ENCODE peak calls at places on chromosomes 11 and 22, in eight cellular contexts. One of them, this sample, is unnamed.

GRCh38 chr11:113023228-113023627 is 62.0 kb downstream of the NCAM1 start:
- DNase-seq in fibroblast of lung: no peak
- DNase-seq in NB4: no peak
- DNase-seq in SK-N-DZ: no peak
- DNase-seq in left ventricle myocardium inferior: no peak
- DNase-seq in aorta: no peak
- DNase-seq in stimulated activated CD4-positive, alpha-beta T cell treated with anti-CD3 and anti-CD28 coated beads, Interleukin-12 subunit alpha, Interleukin-12 subunit beta, amount 100 ng/mL, for 4 hours: no peak
- DNase-seq in colonic mucosa: no peak
- DNase-seq in this sample: no peak

GRCh38 chr11:129223701-129224149 is 31.6 kb upstream of the ARHGAP32 start:
- DNase-seq in fibroblast of lung: peak; percentile 70
- DNase-seq in NB4: no peak
- DNase-seq in SK-N-DZ: peak; percentile 21
- DNase-seq in left ventricle myocardium inferior: no peak
- DNase-seq in aorta: no peak
- DNase-seq in stimulated activated CD4-positive, alpha-beta T cell treated with anti-CD3 and anti-CD28 coated beads, Interleukin-12 subunit alpha, Interleukin-12 subunit beta, amount 100 ng/mL, for 4 hours: no peak
- DNase-seq in colonic mucosa: no peak
- DNase-seq in this sample: no peak

GRCh38 chr11:46600162-46600561 is 6.3 kb upstream of the AMBRA1 start:
- DNase-seq in fibroblast of lung: no peak
- DNase-seq in NB4: no peak
- DNase-seq in SK-N-DZ: no peak
- DNase-seq in left ventricle myocardium inferior: no peak
- DNase-seq in aorta: no peak
- DNase-seq in stimulated activated CD4-positive, alpha-beta T cell treated with anti-CD3 and anti-CD28 coated beads, Interleukin-12 subunit alpha, Interleukin-12 subunit beta, amount 100 ng/mL, for 4 hours: no peak
- DNase-seq in colonic mucosa: no peak
- DNase-seq in this sample: no peak

GRCh38 chr22:23240639-23241389 is 60.5 kb downstream of the BCR start:
- DNase-seq in fibroblast of lung: no peak
- DNase-seq in NB4: peak; percentile 40
- DNase-seq in SK-N-DZ: no peak
- DNase-seq in left ventricle myocardium inferior: no peak
- DNase-seq in aorta: peak; percentile 32
- DNase-seq in stimulated activated CD4-positive, alpha-beta T cell treated with anti-CD3 and anti-CD28 coated beads, Interleukin-12 subunit alpha, Interleukin-12 subunit beta, amount 100 ng/mL, for 4 hours: peak; percentile 26
- DNase-seq in colonic mucosa: no peak
- DNase-seq in this sample: no peak

GRCh38 chr11:1870721-1871466 is 18.0 kb downstream of the LSP1 start:
- DNase-seq in fibroblast of lung: peak; percentile 47
- DNase-seq in NB4: peak; percentile 46
- DNase-seq in SK-N-DZ: no peak
- DNase-seq in left ventricle myocardium inferior: peak; percentile 49
- DNase-seq in aorta: peak; percentile 74
- DNase-seq in stimulated activated CD4-positive, alpha-beta T cell treated with anti-CD3 and anti-CD28 coated beads, Interleukin-12 subunit alpha, Interleukin-12 subunit beta, amount 100 ng/mL, for 4 hours: no peak
- DNase-seq in colonic mucosa: no peak
- DNase-seq in this sample: no peak

GRCh38 chr22:26484360-26484706 is 656 bp downstream of the SRRD start:
- DNase-seq in fibroblast of lung: peak; percentile 23
- DNase-seq in NB4: no peak
- DNase-seq in SK-N-DZ: no peak
- DNase-seq in left ventricle myocardium inferior: no peak
- DNase-seq in aorta: no peak
- DNase-seq in stimulated activated CD4-positive, alpha-beta T cell treated with anti-CD3 and anti-CD28 coated beads, Interleukin-12 subunit alpha, Interleukin-12 subunit beta, amount 100 ng/mL, for 4 hours: no peak
- DNase-seq in colonic mucosa: no peak
- DNase-seq in this sample: no peak

GRCh38 chr22:41589260-41589600 is 410 bp downstream of the PMM1 start:
- DNase-seq in fibroblast of lung: no peak
- DNase-seq in NB4: peak; percentile 48
- DNase-seq in SK-N-DZ: peak; percentile 53
- DNase-seq in left ventricle myocardium inferior: no peak
- DNase-seq in aorta: peak; percentile 66
- DNase-seq in stimulated activated CD4-positive, alpha-beta T cell treated with anti-CD3 and anti-CD28 coated beads, Interleukin-12 subunit alpha, Interleukin-12 subunit beta, amount 100 ng/mL, for 4 hours: no peak
- DNase-seq in colonic mucosa: peak; percentile 45
- DNase-seq in this sample: no peak

GRCh38 chr11:8584511-8584910 is 9.5 kb downstream of the STK33 start:
- DNase-seq in fibroblast of lung: no peak
- DNase-seq in NB4: no peak
- DNase-seq in SK-N-DZ: no peak
- DNase-seq in left ventricle myocardium inferior: no peak
- DNase-seq in aorta: no peak
- DNase-seq in stimulated activated CD4-positive, alpha-beta T cell treated with anti-CD3 and anti-CD28 coated beads, Interleukin-12 subunit alpha, Interleukin-12 subunit beta, amount 100 ng/mL, for 4 hours: no peak
- DNase-seq in colonic mucosa: no peak
- DNase-seq in this sample: no peak

GRCh38 chr11:59708537-59708936 is 5.1 kb downstream of the OR10V1 start:
- DNase-seq in fibroblast of lung: no peak
- DNase-seq in NB4: no peak
- DNase-seq in SK-N-DZ: no peak
- DNase-seq in left ventricle myocardium inferior: no peak
- DNase-seq in aorta: no peak
- DNase-seq in stimulated activated CD4-positive, alpha-beta T cell treated with anti-CD3 and anti-CD28 coated beads, Interleukin-12 subunit alpha, Interleukin-12 subunit beta, amount 100 ng/mL, for 4 hours: no peak
- DNase-seq in colonic mucosa: no peak
- DNase-seq in this sample: no peak

GRCh38 chr22:49968313-49968830 is 7.8 kb downstream of the PIM3 start:
- DNase-seq in fibroblast of lung: no peak
- DNase-seq in NB4: no peak
- DNase-seq in SK-N-DZ: peak; percentile 9
- DNase-seq in left ventricle myocardium inferior: peak; percentile 23
- DNase-seq in aorta: peak; percentile 54
- DNase-seq in stimulated activated CD4-positive, alpha-beta T cell treated with anti-CD3 and anti-CD28 coated beads, Interleukin-12 subunit alpha, Interleukin-12 subunit beta, amount 100 ng/mL, for 4 hours: no peak
- DNase-seq in colonic mucosa: peak; percentile 20
- DNase-seq in this sample: no peak

GRCh38 chr22:36302439-36303114 is 49.6 kb downstream of the APOL1 start:
- DNase-seq in fibroblast of lung: no peak
- DNase-seq in NB4: no peak
- DNase-seq in SK-N-DZ: no peak
- DNase-seq in left ventricle myocardium inferior: no peak
- DNase-seq in aorta: no peak
- DNase-seq in stimulated activated CD4-positive, alpha-beta T cell treated with anti-CD3 and anti-CD28 coated beads, Interleukin-12 subunit alpha, Interleukin-12 subunit beta, amount 100 ng/mL, for 4 hours: no peak
- DNase-seq in colonic mucosa: no peak
- DNase-seq in this sample: no peak

GRCh38 chr11:108887436-108888238 is 222.8 kb downstream of the DDX10 start:
- DNase-seq in fibroblast of lung: no peak
- DNase-seq in NB4: no peak
- DNase-seq in SK-N-DZ: no peak
- DNase-seq in left ventricle myocardium inferior: no peak
- DNase-seq in aorta: no peak
- DNase-seq in stimulated activated CD4-positive, alpha-beta T cell treated with anti-CD3 and anti-CD28 coated beads, Interleukin-12 subunit alpha, Interleukin-12 subunit beta, amount 100 ng/mL, for 4 hours: no peak
- DNase-seq in colonic mucosa: no peak
- DNase-seq in this sample: no peak

This sample was measured in activated CD4-positive, CD25-positive, alpha-beta regulatory T cell treated with anti-CD3 and anti-CD28 coated beads, Interleukin-2, amount 50 U/mL, for 16 hours.